ENCODE peak calls at places on chromosomes 2 and 18, in five cellular contexts. G is HepG2, B is IMR-90, X is A549, W is H1. O is an unnamed sample.
A peak's percentile ranks its signal among the peaks of the same experiment; 100 is the strongest.

GRCh38 chr2:2187196-2187595 is 143.9 kb downstream of the MYT1L start:
- DNase-seq in X (no peak), B (no peak), W (no peak), G (no peak), O (no peak)

GRCh38 chr2:36423172-36423571 is 67.6 kb downstream of the CRIM1 start:
- DNase-seq in G (no peak), X (no peak), B (no peak), W (no peak), O (no peak)

GRCh38 chr2:218402911-218403411 is 3.3 kb downstream of the CTDSP1 start:
- DNase-seq in G (no peak), B (no peak), W (no peak), X (no peak), O (no peak)

GRCh38 chr2:116023026-116023425 is 1580.6 kb downstream of the DPP10 start:
- DNase-seq in X (no peak), B (no peak), G (no peak), W (no peak), O (no peak)

GRCh38 chr2:203705184-203705583 is 1.3 kb upstream of the CD28 start:
- DNase-seq in W (no peak), B (no peak), X (no peak), G (no peak), O (no peak)

GRCh38 chr2:129716781-129717559 is 262.5 kb upstream of the RAB6C start:
- DNase-seq in B (no peak), W (no peak), G (no peak), X (no peak), O (no peak)

GRCh38 chr18:70522183-70522582 is 233.3 kb downstream of the SOCS6 start:
- DNase-seq in G (no peak), W (no peak), B (no peak), X (no peak), O (no peak)

GRCh38 chr2:217707116-217707742 is 295.6 kb downstream of the TNS1 start:
- DNase-seq in W (no peak), X (no peak), B (peak; percentile 56), G (no peak), O (no peak)

GRCh38 chr2:212595036-212595654 is 56.5 kb upstream of the ERBB4 start:
- DNase-seq in G (peak; percentile 5), B (peak; percentile 46), W (no peak), X (peak; percentile 1), O (no peak)

GRCh38 chr2:128808462-128809255 is 490.0 kb upstream of the HS6ST1 start:
- DNase-seq in B (peak; percentile 51), W (no peak), G (no peak), X (no peak), O (no peak)

GRCh38 chr18:44067201-44067600 is 613.5 kb upstream of the SETBP1 start:
- DNase-seq in B (no peak), G (no peak), X (no peak), W (no peak), O (no peak)

GRCh38 chr2:9764153-9764778 is 79.0 kb upstream of the TAF1B start:
- DNase-seq in G (no peak), X (no peak), B (no peak), W (no peak), O (no peak)

GRCh38 chr2:98315957-98316356 is 30.3 kb upstream of the CNGA3 start:
- DNase-seq in W (no peak), G (no peak), B (no peak), X (no peak), O (no peak)

GRCh38 chr2:88632569-88632968 is 5.3 kb upstream of the EIF2AK3 start:
- DNase-seq in X (no peak), B (no peak), W (no peak), G (no peak), O (no peak)

GRCh38 chr2:30346475-30347169 is 100.4 kb upstream of the LCLAT1 start:
- DNase-seq in W (peak; percentile 13), B (no peak), G (no peak), X (no peak), O (no peak)

GRCh38 chr18:42404151-42404550 is 449.1 kb downstream of the PIK3C3 start:
- DNase-seq in X (no peak), B (no peak), G (no peak), W (no peak), O (no peak)

GRCh38 chr2:177796644-177797415 is 275.7 kb downstream of the PDE11A start:
- DNase-seq in W (no peak), B (no peak), X (no peak), G (no peak), O (no peak)

GRCh38 chr2:98118161-98118560 is 31.2 kb downstream of the VWA3B start:
- DNase-seq in B (peak; percentile 17), X (no peak), G (no peak), W (no peak), O (no peak)

GRCh38 chr2:73925853-73926492 is 707 bp upstream of the DGUOK start:
- DNase-seq in W (no peak), X (no peak), B (no peak), G (no peak), O (no peak)

GRCh38 chr2:47520302-47520630 is 117.3 kb downstream of the MSH2 start:
- DNase-seq in G (no peak), X (no peak), B (no peak), W (no peak), O (peak; percentile 12)

GRCh38 chr2:230811508-230811907 is 53.2 kb upstream of the ITM2C start:
- DNase-seq in X (no peak), G (no peak), B (peak; percentile 83), W (no peak), O (no peak)

GRCh38 chr18:5515007-5515744 is 28.6 kb downstream of the EPB41L3 start:
- DNase-seq in X (no peak), G (no peak), W (no peak), B (no peak), O (no peak)

GRCh38 chr2:210177769-210178168 is 6.6 kb upstream of the KANSL1L start:
- DNase-seq in G (no peak), B (no peak), W (peak; percentile 38), X (no peak), O (no peak)

GRCh38 chr2:210180494-210180893 is 9.3 kb upstream of the KANSL1L start:
- DNase-seq in X (no peak), W (no peak), G (no peak), B (no peak), O (no peak)
- TF ChIP-seq MAFK in X (no peak), W (no peak), G (no peak), B (no peak), O (no peak)

DNA sequence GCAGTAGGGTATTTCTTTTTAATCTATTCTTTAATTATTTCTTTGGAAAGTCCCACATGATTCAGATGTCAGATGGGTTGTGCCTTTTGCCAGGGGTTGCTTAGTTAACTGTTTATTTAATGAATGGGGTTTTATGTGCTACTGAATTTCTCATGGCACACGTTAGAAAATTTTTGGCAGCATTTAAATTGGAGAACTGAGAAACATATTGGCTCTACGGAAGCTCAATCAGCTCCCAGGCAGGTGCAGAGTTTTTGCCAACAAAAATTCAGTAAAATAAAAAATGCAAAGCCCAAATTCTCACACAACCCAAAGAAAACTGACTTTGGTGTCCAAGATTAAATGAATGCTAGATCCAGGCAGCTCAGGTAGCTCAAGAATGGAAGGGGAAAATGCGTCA is 467.2 kb downstream of the NRXN1 start:
- DNase-seq in W (no peak), X (no peak), G (no peak), B (peak; percentile 11), O (no peak)
- TF ChIP-seq MAFK in W (no peak), X (no peak), G (no peak), B (no peak), O (no peak)

DNA sequence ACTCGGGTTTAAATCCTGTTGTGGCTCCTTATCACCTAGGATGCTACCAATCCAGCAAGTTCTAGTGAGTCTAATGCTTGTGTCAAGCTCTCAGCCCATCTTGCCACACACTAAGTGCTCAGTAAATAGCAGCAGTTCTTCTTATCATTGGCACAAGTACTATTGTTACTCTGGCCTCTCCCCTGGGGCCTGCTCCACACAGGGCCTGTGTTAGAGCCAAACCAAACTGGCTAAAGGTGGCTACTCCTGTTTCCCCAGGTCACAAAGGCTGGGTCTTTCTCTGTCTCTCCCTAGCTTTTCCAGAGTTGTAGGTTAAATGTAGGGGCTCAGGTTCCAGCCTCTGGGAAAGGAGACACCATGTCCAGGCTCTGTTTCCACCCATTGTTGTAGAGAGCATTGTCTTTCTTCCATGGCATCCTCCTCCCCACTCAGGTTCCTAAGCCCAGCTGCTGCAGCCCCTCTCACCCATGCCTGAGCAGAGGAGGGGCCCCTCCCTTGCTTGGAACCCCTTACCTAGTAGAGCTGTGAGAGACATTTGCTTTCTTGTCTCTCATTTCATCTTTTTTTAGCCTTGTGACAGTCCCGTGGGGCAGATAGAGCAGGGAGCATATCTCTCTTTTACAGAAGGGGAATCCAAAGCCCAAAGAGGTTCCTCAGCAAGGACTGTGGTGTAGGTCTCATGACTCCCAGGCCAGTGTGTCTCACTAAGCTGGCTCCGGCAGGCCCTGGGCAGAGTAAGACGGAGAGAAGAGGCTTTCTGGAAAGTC is 56.4 kb upstream of the OTOF start:
- DNase-seq in B (no peak), X (no peak), W (no peak), G (no peak), O (no peak)
- TF ChIP-seq MAFK in B (no peak), X (no peak), W (no peak), G (no peak), O (no peak)

GRCh38 chr2:72414108-72414507 is 266.4 kb upstream of the CYP26B1 start:
- DNase-seq in B (no peak), X (no peak), W (no peak), G (no peak), O (no peak)
- TF ChIP-seq MAFK in B (no peak), X (no peak), W (no peak), G (no peak), O (no peak)

O was measured in K562.